ENCODE peak calls at places on chromosome 2, in seven cellular contexts. One of them, this sample, is unnamed.

GRCh38 chr2:233994191-233994590 is 56.3 kb upstream of the SPP2 start:
- DNase-seq in NCI-H1105: no peak
- DNase-seq in astrocyte of the hippocampus: no peak
- DNase-seq in effector CD4-positive, alpha-beta T cell: no peak
- DNase-seq in lung: no peak
- DNase-seq in AG09309: no peak
- DNase-seq in lower lobe of right lung: no peak
- DNase-seq in this sample: no peak

GRCh38 chr2:108538000-108538625 is 3.8 kb downstream of the LIMS1 start:
- DNase-seq in NCI-H1105: no peak
- DNase-seq in astrocyte of the hippocampus: no peak
- DNase-seq in effector CD4-positive, alpha-beta T cell: no peak
- DNase-seq in lung: no peak
- DNase-seq in AG09309: no peak
- DNase-seq in lower lobe of right lung: no peak
- DNase-seq in this sample: no peak

GRCh38 chr2:170740660-170741059 is 25.5 kb downstream of the SP5 start:
- DNase-seq in NCI-H1105: no peak
- DNase-seq in astrocyte of the hippocampus: no peak
- DNase-seq in effector CD4-positive, alpha-beta T cell: no peak
- DNase-seq in lung: no peak
- DNase-seq in AG09309: no peak
- DNase-seq in lower lobe of right lung: no peak
- DNase-seq in this sample: no peak

GRCh38 chr2:148981350-148981749 is 57.1 kb upstream of the LYPD6B start:
- DNase-seq in NCI-H1105: no peak
- DNase-seq in astrocyte of the hippocampus: no peak
- DNase-seq in effector CD4-positive, alpha-beta T cell: no peak
- DNase-seq in lung: no peak
- DNase-seq in AG09309: no peak
- DNase-seq in lower lobe of right lung: no peak
- DNase-seq in this sample: peak

GRCh38 chr2:48624696-48625095 is 7.0 kb downstream of the GTF2A1L start:
- DNase-seq in NCI-H1105: no peak
- DNase-seq in astrocyte of the hippocampus: no peak
- DNase-seq in effector CD4-positive, alpha-beta T cell: no peak
- DNase-seq in lung: no peak
- DNase-seq in AG09309: no peak
- DNase-seq in lower lobe of right lung: no peak
- DNase-seq in this sample: no peak

GRCh38 chr2:62479917-62480316 is 26.1 kb downstream of the TMEM17 start:
- DNase-seq in NCI-H1105: no peak
- DNase-seq in astrocyte of the hippocampus: no peak
- DNase-seq in effector CD4-positive, alpha-beta T cell: no peak
- DNase-seq in lung: no peak
- DNase-seq in AG09309: no peak
- DNase-seq in lower lobe of right lung: no peak
- DNase-seq in this sample: no peak

GRCh38 chr2:160394153-160394552 is 99.5 kb downstream of the RBMS1 start:
- DNase-seq in NCI-H1105: no peak
- DNase-seq in astrocyte of the hippocampus: no peak
- DNase-seq in effector CD4-positive, alpha-beta T cell: no peak
- DNase-seq in lung: no peak
- DNase-seq in AG09309: no peak
- DNase-seq in lower lobe of right lung: no peak
- DNase-seq in this sample: peak

GRCh38 chr2:73080321-73081131 is 9.0 kb upstream of the SFXN5 start:
- DNase-seq in NCI-H1105: no peak
- DNase-seq in astrocyte of the hippocampus: no peak
- DNase-seq in effector CD4-positive, alpha-beta T cell: no peak
- DNase-seq in lung: no peak
- DNase-seq in AG09309: no peak
- DNase-seq in lower lobe of right lung: no peak
- DNase-seq in this sample: peak

GRCh38 chr2:126884861-126885481 is 13.7 kb upstream of the TEX51 start:
- DNase-seq in NCI-H1105: no peak
- DNase-seq in astrocyte of the hippocampus: no peak
- DNase-seq in effector CD4-positive, alpha-beta T cell: no peak
- DNase-seq in lung: no peak
- DNase-seq in AG09309: no peak
- DNase-seq in lower lobe of right lung: no peak
- DNase-seq in this sample: no peak

GRCh38 chr2:74655579-74655978 is 1.5 kb downstream of the SEMA4F start:
- DNase-seq in NCI-H1105: no peak
- DNase-seq in astrocyte of the hippocampus: no peak
- DNase-seq in effector CD4-positive, alpha-beta T cell: no peak
- DNase-seq in lung: no peak
- DNase-seq in AG09309: no peak
- DNase-seq in lower lobe of right lung: no peak
- DNase-seq in this sample: no peak

This sample was measured in NB4.